ENCODE peak calls at places on chromosomes 4 and X, in eight cellular contexts. J is endothelial cell of umbilical vein, X is PC-3, M is K562, U is hepatocyte, R is GM23248, H is GM23338, K is fibroblast of lung. A is an unnamed sample.

GRCh38 chr4:92678292-92678691 is 374.5 kb downstream of the GRID2 start:
- DNase-seq in J (no peak), X (peak), M (no peak), U (no peak), R (no peak), H (no peak), K (no peak), A (no peak)

GRCh38 chr4:183008492-183008891 is 90.6 kb upstream of the WWC2 start:
- DNase-seq in J (no peak), X (no peak), M (peak), U (no peak), R (no peak), H (peak), K (no peak), A (no peak)

GRCh38 chr4:82017680-82018079 is 356.1 kb downstream of the HNRNPD start:
- DNase-seq in J (peak), X (peak), M (peak), U (peak), R (peak), H (peak), K (peak), A (peak)

GRCh38 chrX:45300638-45301037 is 100.0 kb upstream of the DIPK2B start:
- DNase-seq in J (no peak), X (no peak), M (no peak), U (no peak), R (no peak), H (no peak), K (no peak), A (no peak)

GRCh38 chr4:41532880-41533279 is 5.1 kb upstream of the LIMCH1 start:
- DNase-seq in J (peak), X (no peak), M (no peak), U (no peak), R (no peak), H (no peak), K (peak), A (no peak)

GRCh38 chr4:178577933-178578332 is 1135.7 kb upstream of the AGA start:
- DNase-seq in J (no peak), X (peak), M (no peak), U (no peak), R (no peak), H (peak), K (peak), A (no peak)

GRCh38 chr4:69831646-69832325 is 28.2 kb downstream of the SULT1E1 start:
- DNase-seq in J (no peak), X (no peak), M (no peak), U (peak), R (no peak), H (no peak), K (no peak), A (no peak)

GRCh38 chrX:93673056-93673868 is at the start of gene NAP1L3:
- DNase-seq in J (peak), X (peak), M (no peak), U (peak), R (peak), H (peak), K (peak), A (peak)

GRCh38 chr4:39613093-39613656 is 25.5 kb downstream of the SMIM14 start:
- DNase-seq in J (peak), X (peak), M (no peak), U (no peak), R (peak), H (no peak), K (peak), A (peak)

GRCh38 chr4:41433361-41433760 is 104.6 kb upstream of the LIMCH1 start:
- DNase-seq in J (no peak), X (no peak), M (no peak), U (no peak), R (no peak), H (no peak), K (no peak), A (no peak)

GRCh38 chrX:123665197-123665596 is 67.7 kb downstream of the THOC2 start:
- DNase-seq in J (no peak), X (peak), M (no peak), U (peak), R (peak), H (no peak), K (peak), A (peak)

GRCh38 chr4:17967078-17967477 is 54.5 kb downstream of the LCORL start:
- DNase-seq in J (no peak), X (no peak), M (no peak), U (no peak), R (no peak), H (no peak), K (no peak), A (no peak)

GRCh38 chr4:3582091-3582475 is 49.9 kb upstream of the LRPAP1 start:
- DNase-seq in J (no peak), X (no peak), M (no peak), U (no peak), R (no peak), H (no peak), K (no peak), A (no peak)

GRCh38 chr4:60721680-60722079 is 478.4 kb upstream of the ADGRL3 start:
- DNase-seq in J (no peak), X (no peak), M (no peak), U (no peak), R (no peak), H (no peak), K (no peak), A (no peak)

GRCh38 chrX:56978172-56978571 is 17.2 kb downstream of the SPIN3 start:
- DNase-seq in J (peak), X (peak), M (peak), U (peak), R (peak), H (peak), K (peak), A (peak)

GRCh38 chrX:150202641-150203248 is 160.4 kb upstream of the MAMLD1 start:
- DNase-seq in J (peak), X (no peak), M (no peak), U (peak), R (peak), H (no peak), K (peak), A (peak)

GRCh38 chrX:47751670-47752069 is 85.0 kb upstream of the ZNF81 start:
- DNase-seq in J (no peak), X (peak), M (peak), U (peak), R (peak), H (peak), K (no peak), A (peak)

GRCh38 chrX:113305496-113305895 is 464.9 kb upstream of the AMOT start:
- DNase-seq in J (no peak), X (peak), M (no peak), U (no peak), R (peak), H (no peak), K (peak), A (no peak)

GRCh38 chr4:168634276-168634802 is 137.5 kb downstream of the PALLD start:
- DNase-seq in J (peak), X (peak), M (no peak), U (peak), R (peak), H (no peak), K (peak), A (peak)

GRCh38 chrX:133401539-133401938 is 13.8 kb downstream of the GPC4 start:
- DNase-seq in J (no peak), X (no peak), M (no peak), U (no peak), R (peak), H (no peak), K (peak), A (no peak)

GRCh38 chr4:55269970-55270369 is 76.1 kb upstream of the SRD5A3 start:
- DNase-seq in J (peak), X (no peak), M (no peak), U (no peak), R (no peak), H (no peak), K (no peak), A (no peak)

GRCh38 chrX:48937065-48937907 is 18.5 kb upstream of the PIM2 start:
- DNase-seq in J (no peak), X (no peak), M (peak), U (no peak), R (peak), H (peak), K (no peak), A (no peak)

GRCh38 chr4:73952352-73952751 is 29.5 kb downstream of the PF4 start:
- DNase-seq in J (no peak), X (no peak), M (no peak), U (no peak), R (no peak), H (peak), K (no peak), A (no peak)

GRCh38 chr4:113764720-113765264 is 3.3 kb upstream of the CAMK2D start:
- DNase-seq in J (no peak), X (no peak), M (no peak), U (no peak), R (no peak), H (no peak), K (no peak), A (no peak)

GRCh38 chr4:57085278-57085677 is 24.9 kb downstream of the IGFBP7 start:
- DNase-seq in J (no peak), X (no peak), M (no peak), U (no peak), R (no peak), H (no peak), K (no peak), A (no peak)

GRCh38 chrX:115906276-115906675 is 264.3 kb upstream of the AGTR2 start:
- DNase-seq in J (no peak), X (no peak), M (no peak), U (no peak), R (no peak), H (no peak), K (no peak), A (no peak)

DNA sequence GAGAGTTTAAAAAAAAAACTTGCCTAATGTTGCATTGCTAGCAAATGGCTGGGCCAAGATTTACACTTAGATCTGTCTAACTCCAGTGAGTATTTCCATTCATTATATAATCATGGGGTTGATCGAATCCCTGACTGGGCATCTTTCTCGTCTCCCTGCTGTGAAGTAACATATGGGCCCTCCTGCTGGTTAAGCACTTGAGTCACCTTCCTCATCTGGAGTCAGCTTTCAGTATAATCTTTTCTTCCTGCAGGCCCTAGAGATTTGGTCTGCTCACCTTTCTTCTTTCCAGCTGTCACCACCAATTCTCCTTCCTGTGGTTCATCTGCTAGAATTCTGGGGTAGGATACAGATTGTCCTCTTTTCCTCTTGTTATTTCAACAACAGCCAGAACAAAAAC is 41.6 kb downstream of the TIGD2 start:
- DNase-seq in J (no peak), X (no peak), M (no peak), U (no peak), R (peak), H (peak), K (no peak), A (no peak)
- TF ChIP-seq EZH2 in J (no peak), X (no peak), M (no peak), U (no peak), R (no peak), H (no peak), K (no peak), A (no peak)

DNA sequence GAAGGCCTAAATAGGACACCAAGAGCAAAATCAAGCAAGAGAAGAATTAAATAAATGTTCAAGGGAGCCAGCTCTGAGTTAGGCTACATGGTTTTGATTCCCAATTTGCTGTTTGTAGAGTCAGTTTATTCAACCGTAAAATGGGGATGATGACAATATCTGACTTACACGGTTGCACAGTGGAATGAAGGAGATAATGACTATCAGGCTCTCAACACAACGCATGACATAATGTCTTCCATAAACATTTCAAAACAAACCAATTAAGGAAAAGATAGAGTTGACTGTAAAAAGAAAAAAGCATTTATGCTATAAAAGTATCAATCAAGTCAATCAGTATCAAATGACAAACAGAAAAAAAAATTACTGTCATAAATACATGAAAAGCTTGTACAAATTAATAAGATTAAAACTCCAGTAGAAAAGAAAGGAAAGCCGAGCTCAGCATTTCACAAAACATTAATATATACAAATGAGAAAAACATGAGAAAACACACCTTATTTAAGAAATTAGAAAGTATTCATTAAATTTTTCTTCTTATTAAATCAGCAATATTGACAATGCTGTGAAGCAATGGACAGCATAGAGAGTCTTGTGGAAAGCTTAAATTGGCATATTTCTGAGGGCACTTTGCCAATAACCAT is 179.0 kb downstream of the SCFD2 start:
- DNase-seq in J (no peak), X (no peak), M (peak), U (no peak), R (no peak), H (no peak), K (no peak), A (no peak)
- H3K4me2 ChIP-seq in J (no peak), X (no peak), M (no peak), U (no peak), R (peak), H (no peak), K (no peak), A (no peak)

GRCh38 chr4:121950680-121951569 is 935 bp downstream of the TRPC3 start:
- DNase-seq in J (peak), X (no peak), M (no peak), U (peak), R (peak), H (peak), K (peak), A (no peak)
- TF ChIP-seq EZH2 in J (no peak), X (no peak), M (no peak), U (no peak), R (peak), H (peak), K (no peak), A (peak)

GRCh38 chrX:135099493-135099783 is 20.9 kb downstream of the ETDB start:
- DNase-seq in J (no peak), X (no peak), M (no peak), U (no peak), R (no peak), H (no peak), K (no peak), A (no peak)
- H3K4me2 ChIP-seq in J (no peak), X (peak), M (no peak), U (no peak), R (no peak), H (peak), K (no peak), A (no peak)

A was measured in mammary epithelial cell.